ENCODE peak calls at places on chromosomes 12 and 14, in ten cellular contexts. L, W, B, J, V, C, P, F, X and M are unnamed samples.

GRCh38 chr14:93025055-93025454 is 90.7 kb downstream of the ITPK1 start:
- DNase-seq in L (no peak), W (no peak), B (no peak), J (no peak), V (no peak), C (no peak), P (no peak), F (no peak), X (no peak), M (no peak)

GRCh38 chr12:31220633-31221565 is 105.1 kb downstream of the SINHCAF start:
- DNase-seq in L (no peak), W (peak; percentile 55), B (no peak), J (no peak), V (no peak), C (no peak), P (no peak), F (no peak), X (peak; percentile 92), M (no peak)

GRCh38 chr14:64638625-64639024 is 65.6 kb upstream of the PLEKHG3 start:
- DNase-seq in L (no peak), W (no peak), B (no peak), J (no peak), V (peak; percentile 7), C (no peak), P (no peak), F (peak; percentile 1), X (no peak), M (no peak)

GRCh38 chr12:53113951-53114350 is 10.7 kb downstream of the SOAT2 start:
- DNase-seq in L (no peak), W (no peak), B (no peak), J (no peak), V (no peak), C (no peak), P (no peak), F (no peak), X (no peak), M (no peak)

GRCh38 chr14:71380271-71380670 is 473.0 kb downstream of the PCNX1 start:
- DNase-seq in L (no peak), W (peak; percentile 97), B (no peak), J (no peak), V (no peak), C (no peak), P (no peak), F (no peak), X (peak; percentile 38), M (no peak)

GRCh38 chr12:124451637-124452243 is 115.7 kb downstream of the NCOR2 start:
- DNase-seq in L (no peak), W (no peak), B (no peak), J (no peak), V (no peak), C (no peak), P (no peak), F (no peak), X (no peak), M (no peak)

GRCh38 chr12:124232654-124232987 is 62.3 kb upstream of the RFLNA start:
- DNase-seq in L (no peak), W (peak; percentile 34), B (no peak), J (no peak), V (no peak), C (no peak), P (no peak), F (no peak), X (no peak), M (no peak)

GRCh38 chr12:87302126-87302732 is 727.0 kb downstream of the C12orf50 start:
- DNase-seq in L (no peak), W (peak; percentile 36), B (no peak), J (no peak), V (no peak), C (no peak), P (no peak), F (no peak), X (no peak), M (no peak)

GRCh38 chr14:96783306-96784224 is 13.6 kb upstream of the VRK1 start:
- DNase-seq in L (no peak), W (no peak), B (no peak), J (no peak), V (no peak), C (no peak), P (no peak), F (no peak), X (no peak), M (no peak)

GRCh38 chr12:63752283-63752682 is 27.4 kb upstream of the RXYLT1 start:
- DNase-seq in L (no peak), W (no peak), B (no peak), J (no peak), V (no peak), C (no peak), P (no peak), F (no peak), X (no peak), M (no peak)

GRCh38 chr12:43480591-43480990 is 71.4 kb downstream of the ADAMTS20 start:
- DNase-seq in L (no peak), W (no peak), B (no peak), J (no peak), V (no peak), C (no peak), P (no peak), F (no peak), X (no peak), M (no peak)

GRCh38 chr12:109835827-109836226 is 2.6 kb upstream of the TRPV4 start:
- DNase-seq in L (no peak), W (no peak), B (no peak), J (no peak), V (peak; percentile 44), C (no peak), P (no peak), F (no peak), X (no peak), M (no peak)

GRCh38 chr12:71686658-71687025 is 760 bp downstream of the TMEM19 start:
- DNase-seq in L (no peak), W (no peak), B (no peak), J (no peak), V (no peak), C (no peak), P (no peak), F (no peak), X (no peak), M (no peak)

GRCh38 chr12:24960222-24960855 is 11.4 kb upstream of the BCAT1 start:
- DNase-seq in L (peak; percentile 56), W (peak; percentile 70), B (no peak), J (no peak), V (peak; percentile 93), C (no peak), P (no peak), F (no peak), X (peak; percentile 69), M (peak; percentile 62)

GRCh38 chr12:49553512-49554088 is 14.3 kb downstream of the MCRS1 start:
- DNase-seq in L (no peak), W (no peak), B (no peak), J (no peak), V (peak; percentile 70), C (no peak), P (no peak), F (no peak), X (peak; percentile 17), M (no peak)

GRCh38 chr14:60102389-60102788 is 10.7 kb downstream of the PCNX4 start:
- DNase-seq in L (no peak), W (peak; percentile 89), B (no peak), J (peak; percentile 57), V (no peak), C (no peak), P (no peak), F (no peak), X (peak; percentile 65), M (no peak)

DNA sequence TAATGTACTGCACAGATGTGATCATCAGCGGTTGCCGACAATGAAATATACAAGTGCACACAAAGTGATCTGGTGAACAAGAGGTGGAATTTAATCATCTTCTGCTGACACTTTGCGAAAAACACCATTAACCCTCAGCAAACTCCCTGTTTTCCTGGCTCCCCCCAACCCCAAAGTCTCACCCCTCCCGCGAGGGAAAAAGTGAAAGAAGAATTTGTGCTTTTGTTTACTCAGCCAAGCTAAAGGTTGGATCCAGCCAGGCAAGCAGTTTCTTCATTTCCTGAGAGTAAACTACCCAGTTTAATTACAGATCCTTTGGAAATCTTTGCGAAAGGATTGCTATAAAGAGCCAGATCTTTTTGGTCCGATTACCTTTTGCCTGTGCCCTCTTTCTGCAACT is 3.2 kb upstream of the LMO3 start:
- DNase-seq in L (no peak), W (no peak), B (no peak), J (no peak), V (no peak), C (no peak), P (no peak), F (no peak), X (no peak), M (no peak)
- H3K4me3 ChIP-seq in L (peak overlapping the region; percentile 28), W (peak overlapping the region; percentile 4), B (no peak overlapping the region), J (peak overlapping the region; percentile 45), V (no peak overlapping the region), C (peak overlapping the region; percentile 8), P (peak overlapping the region; percentile 40), F (no peak overlapping the region), X (no peak overlapping the region), M (peak overlapping the region; percentile 60)

GRCh38 chr12:89138048-89138852 is 214.1 kb downstream of the DUSP6 start:
- DNase-seq in L (no peak), W (no peak), B (no peak), J (no peak), V (no peak), C (no peak), P (no peak), F (no peak), X (peak; percentile 11), M (no peak)
- H3K27ac ChIP-seq in L (no peak overlapping the region), W (no peak overlapping the region), B (no peak overlapping the region), J (no peak overlapping the region), V (no peak overlapping the region), C (no peak overlapping the region), P (no peak overlapping the region), F (no peak overlapping the region), X (no peak overlapping the region), M (no peak overlapping the region)

DNA sequence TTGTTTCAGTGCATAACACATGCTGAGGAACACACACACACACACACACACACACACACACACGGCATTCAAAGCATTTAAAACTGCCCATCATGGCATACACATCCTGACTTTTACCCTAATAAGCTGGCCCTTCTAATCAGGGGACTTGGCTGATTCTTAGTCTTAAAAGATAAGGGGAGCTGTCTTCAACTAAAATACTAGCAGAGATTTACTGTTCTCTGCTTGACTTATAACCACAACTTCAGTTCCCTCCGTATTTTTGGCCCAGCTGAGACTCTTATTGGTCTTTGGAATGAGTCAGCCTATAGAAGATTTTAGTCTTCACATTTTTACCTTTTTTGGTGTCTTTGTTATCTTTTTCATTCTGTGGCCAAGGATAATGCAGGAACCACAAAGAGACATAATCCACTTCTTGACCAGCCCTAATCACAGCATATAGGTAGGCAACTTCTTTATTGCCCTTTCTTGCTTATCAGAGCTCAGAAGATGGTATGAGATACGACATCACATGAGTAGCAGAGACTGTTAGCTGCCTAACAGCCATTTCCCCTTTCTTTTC is 25.1 kb upstream of the SLC8A3 start:
- DNase-seq in L (no peak), W (peak; percentile 70), B (no peak), J (no peak), V (peak; percentile 42), C (no peak), P (no peak), F (no peak), X (no peak), M (no peak)
- H3K4me3 ChIP-seq in L (no peak overlapping the region), W (no peak overlapping the region), B (no peak overlapping the region), J (no peak overlapping the region), V (peak overlapping the region; percentile 61), C (no peak overlapping the region), P (no peak overlapping the region), F (no peak overlapping the region), X (no peak overlapping the region), M (no peak overlapping the region)

DNA sequence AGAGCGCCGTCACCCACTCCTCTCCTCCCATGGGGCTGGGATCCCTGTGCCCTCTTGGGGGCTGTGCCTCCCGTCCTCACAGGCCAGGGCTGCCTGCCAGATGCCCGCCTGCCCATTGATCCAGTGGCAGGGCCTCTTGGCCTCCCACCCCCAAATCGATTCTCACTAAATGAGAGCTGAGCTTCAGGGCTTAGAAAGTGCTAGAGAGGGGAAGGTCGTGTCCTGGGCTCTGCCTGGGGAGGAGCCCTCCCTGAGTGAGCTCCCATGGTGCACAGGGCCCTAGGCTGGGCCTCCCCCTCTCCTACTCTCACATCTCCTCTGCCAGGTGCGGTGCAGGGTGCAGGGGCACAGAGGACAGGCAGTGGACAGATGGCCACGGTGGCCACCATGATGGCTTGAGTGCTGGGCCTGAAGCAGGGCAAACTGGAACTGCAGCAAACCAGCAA is 9.2 kb downstream of the BEGAIN start:
- DNase-seq in L (no peak), W (no peak), B (no peak), J (no peak), V (peak; percentile 31), C (no peak), P (peak; percentile 32), F (peak; percentile 47), X (no peak), M (peak; percentile 42)
- H3K27ac ChIP-seq in L (no peak overlapping the region), W (no peak overlapping the region), B (no peak overlapping the region), J (no peak overlapping the region), V (no peak overlapping the region), C (no peak overlapping the region), P (no peak overlapping the region), F (no peak overlapping the region), X (no peak overlapping the region), M (no peak overlapping the region)